ENCODE peak calls at places on chromosomes 4 and X, in eight cellular contexts. J is ascending aorta, H is bronchial epithelial cell, N is NCI-H1092, S is mucosa of descending colon, F is Right ventricle myocardium inferior, Q is suprapubic skin, U is C1 segment of cervical spinal cord. V is an unnamed sample.

GRCh38 chr4:156538210-156538609 is 433.4 kb downstream of the PDGFC start:
- DNase-seq in F (no peak), U (no peak), N (no peak), S (no peak), H (no peak), Q (no peak), J (no peak), V (no peak)

GRCh38 chr4:106201373-106201772 is 114.6 kb downstream of the TBCK start:
- DNase-seq in F (no peak), J (no peak), U (no peak), S (no peak), N (no peak), H (peak; percentile 35), Q (no peak), V (no peak)

GRCh38 chr4:82017680-82018079 is 356.1 kb downstream of the HNRNPD start:
- DNase-seq in J (no peak), F (no peak), U (no peak), Q (no peak), N (no peak), S (no peak), H (peak; percentile 29), V (no peak)

GRCh38 chr4:47167391-47167790 is 136.0 kb downstream of the GABRB1 start:
- DNase-seq in H (no peak), Q (no peak), N (no peak), U (no peak), F (no peak), J (no peak), S (no peak), V (no peak)

GRCh38 chr4:19992694-19993093 is 259.0 kb upstream of the SLIT2 start:
- DNase-seq in S (no peak), U (no peak), F (no peak), J (no peak), Q (no peak), N (no peak), H (no peak), V (no peak)

GRCh38 chr4:16591867-16592266 is 306.6 kb downstream of the LDB2 start:
- DNase-seq in N (no peak), H (no peak), Q (no peak), F (peak; percentile 81), U (no peak), S (no peak), J (no peak), V (no peak)

GRCh38 chrX:19785647-19786046 is 101.8 kb downstream of the SH3KBP1 start:
- DNase-seq in F (no peak), H (no peak), Q (no peak), S (no peak), U (no peak), N (no peak), J (no peak), V (no peak)

GRCh38 chr4:142274137-142274536 is 572.0 kb downstream of the INPP4B start:
- DNase-seq in N (no peak), Q (no peak), S (no peak), U (no peak), F (no peak), H (peak; percentile 85), J (no peak), V (no peak)

GRCh38 chrX:109925656-109926055 is 77.3 kb upstream of the TMEM164 start:
- DNase-seq in H (no peak), U (no peak), F (no peak), N (no peak), J (no peak), S (no peak), Q (no peak), V (no peak)

GRCh38 chrX:20362268-20363002 is 95.7 kb upstream of the RPS6KA3 start:
- DNase-seq in F (no peak), S (no peak), J (no peak), U (no peak), N (peak; percentile 94), H (peak; percentile 81), Q (no peak), V (no peak)

GRCh38 chr4:48380583-48381167 is 39.3 kb downstream of the SLAIN2 start:
- DNase-seq in N (no peak), H (peak; percentile 81), Q (no peak), F (no peak), S (no peak), U (no peak), J (no peak), V (no peak)

GRCh38 chrX:68822641-68823410 is 6.0 kb upstream of the EFNB1 start:
- DNase-seq in S (peak; percentile 41), N (peak; percentile 28), Q (no peak), F (no peak), H (no peak), J (no peak), U (no peak), V (peak; percentile 69)

GRCh38 chr4:151231915-151232595 is 44.9 kb upstream of the PRSS48 start:
- DNase-seq in F (no peak), N (no peak), J (no peak), Q (no peak), S (no peak), H (no peak), U (no peak), V (no peak)

GRCh38 chr4:2943364-2944090 is 19.7 kb downstream of the NOP14 start:
- DNase-seq in U (no peak), F (no peak), S (no peak), H (no peak), N (no peak), J (no peak), Q (peak; percentile 42), V (no peak)

GRCh38 chr4:8538703-8539567 is 41.3 kb upstream of the GPR78 start:
- DNase-seq in S (no peak), F (no peak), Q (no peak), U (no peak), H (peak; percentile 93), J (no peak), N (no peak), V (peak; percentile 89)

V was measured in adrenal gland.